ENCODE peak calls at places on chromosomes 11 and 22, in six cellular contexts. N is H1, Z is neuronal stem cell, C is H9, E is IMR-90, S is mesenchymal stem cell. G is an unnamed sample.

GRCh38 chr22:40204331-40205116 is 26.8 kb downstream of the TNRC6B start:
- DNase-seq in N (no peak), Z (no peak), C (no peak), E (peak), S (peak), G (no peak)

GRCh38 chr11:72431846-72432245 is 2.5 kb downstream of the CLPB start:
- DNase-seq in N (no peak), Z (no peak), C (no peak), E (no peak), S (no peak), G (no peak)

GRCh38 chr11:126332221-126332711 is 23.2 kb upstream of the ST3GAL4 start:
- DNase-seq in N (no peak), Z (no peak), C (no peak), E (peak), S (peak), G (no peak)

GRCh38 chr22:35888181-35888870 is 140.3 kb downstream of the RBFOX2 start:
- DNase-seq in N (no peak), Z (no peak), C (no peak), E (no peak), S (no peak), G (no peak)

GRCh38 chr22:25780673-25781072 is 38.7 kb downstream of the MYO18B start:
- DNase-seq in N (no peak), Z (no peak), C (no peak), E (no peak), S (peak), G (no peak)

GRCh38 chr11:108037636-108038035 is 28.9 kb downstream of the CUL5 start:
- DNase-seq in N (no peak), Z (no peak), C (no peak), E (peak), S (peak), G (no peak)

GRCh38 chr11:101870510-101870909 is 44.3 kb upstream of the CEP126 start:
- DNase-seq in N (no peak), Z (no peak), C (no peak), E (peak), S (peak), G (no peak)

GRCh38 chr11:13008625-13009475 is at the start of gene RASSF10:
- DNase-seq in N (peak), Z (peak), C (peak), E (no peak), S (peak), G (peak)

GRCh38 chr22:33542722-33543121 is 377.6 kb downstream of the LARGE1 start:
- DNase-seq in N (no peak), Z (peak), C (no peak), E (no peak), S (no peak), G (no peak)

GRCh38 chr11:78940500-78941225 is 366.0 kb upstream of the NARS2 start:
- DNase-seq in N (peak), Z (peak), C (peak), E (no peak), S (no peak), G (peak)

GRCh38 chr11:48064306-48064705 is 83.9 kb downstream of the PTPRJ start:
- DNase-seq in N (no peak), Z (no peak), C (no peak), E (peak), S (peak), G (no peak)

GRCh38 chr11:57567512-57568329 is at the start of gene UBE2L6:
- DNase-seq in N (peak), Z (peak), C (peak), E (no peak), S (no peak), G (no peak)

GRCh38 chr11:130999992-131000770 is 83.9 kb upstream of the SNX19 start:
- DNase-seq in N (no peak), Z (no peak), C (no peak), E (peak), S (peak), G (peak)

GRCh38 chr11:100785148-100785983 is 98.3 kb downstream of the ARHGAP42 start:
- DNase-seq in N (no peak), Z (no peak), C (peak), E (no peak), S (no peak), G (peak)

GRCh38 chr11:650482-650881 is 13.4 kb downstream of the DRD4 start:
- DNase-seq in N (no peak), Z (no peak), C (no peak), E (peak), S (no peak), G (no peak)

GRCh38 chr11:643849-644738 is 7.0 kb downstream of the DRD4 start:
- DNase-seq in N (no peak), Z (no peak), C (no peak), E (no peak), S (no peak), G (no peak)

GRCh38 chr11:643366-643765 is 6.3 kb downstream of the DRD4 start:
- DNase-seq in N (no peak), Z (no peak), C (no peak), E (no peak), S (no peak), G (no peak)

GRCh38 chr11:645536-645935 is 8.5 kb downstream of the DRD4 start:
- DNase-seq in N (no peak), Z (no peak), C (no peak), E (no peak), S (no peak), G (no peak)

DNA sequence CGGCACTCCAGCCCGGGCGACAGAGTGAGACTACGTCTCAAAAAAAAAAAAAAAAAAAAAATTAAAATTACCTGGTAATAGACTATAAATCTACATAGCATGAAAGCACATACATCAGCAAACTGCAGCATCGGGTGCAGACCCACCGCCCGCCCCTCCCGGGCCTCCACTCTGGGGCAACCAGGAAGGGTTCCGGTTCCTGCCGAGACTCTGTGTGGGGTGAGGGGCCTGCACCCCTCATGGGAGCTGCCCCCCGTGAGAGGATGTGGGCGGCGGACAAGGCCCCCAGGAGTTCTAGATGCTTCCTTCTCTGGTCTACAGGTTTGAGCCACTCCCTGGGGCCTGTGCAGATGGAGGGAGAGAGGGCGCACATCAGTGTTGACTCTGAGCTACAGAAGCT is 9.1 kb downstream of the DRD4 start:
- DNase-seq in N (no peak), Z (no peak), C (no peak), E (no peak), S (no peak), G (no peak)
- H4K8ac ChIP-seq in N (no peak), Z (no peak), C (no peak), E (no peak), S (no peak), G (no peak)

GRCh38 chr11:35567737-35568465 is 42.5 kb upstream of the PAMR1 start:
- DNase-seq in N (no peak), Z (no peak), C (peak), E (peak), S (peak), G (peak)
- H4K8ac ChIP-seq in N (peak), Z (no peak), C (no peak), E (peak), S (no peak), G (no peak)

GRCh38 chr11:17395978-17396377 is 7.5 kb upstream of the KCNJ11 start:
- DNase-seq in N (no peak), Z (no peak), C (no peak), E (no peak), S (no peak), G (no peak)
- H4K8ac ChIP-seq in N (no peak), Z (no peak), C (no peak), E (no peak), S (no peak), G (no peak)

GRCh38 chr11:110356769-110357671 is 60.6 kb upstream of the RDX start:
- DNase-seq in N (no peak), Z (no peak), C (no peak), E (peak), S (peak), G (peak)
- H4K8ac ChIP-seq in N (no peak), Z (no peak), C (no peak), E (no peak), S (no peak), G (no peak)

GRCh38 chr22:45518580-45518991 is 15.9 kb downstream of the FBLN1 start:
- DNase-seq in N (no peak), Z (no peak), C (no peak), E (no peak), S (no peak), G (no peak)
- H4K8ac ChIP-seq in N (peak), Z (no peak), C (no peak), E (no peak), S (no peak), G (no peak)

GRCh38 chr22:42500836-42501179 is 18.8 kb downstream of the RRP7A start:
- DNase-seq in N (no peak), Z (no peak), C (no peak), E (no peak), S (no peak), G (no peak)
- H4K8ac ChIP-seq in N (peak), Z (peak), C (no peak), E (no peak), S (peak), G (no peak)

DNA sequence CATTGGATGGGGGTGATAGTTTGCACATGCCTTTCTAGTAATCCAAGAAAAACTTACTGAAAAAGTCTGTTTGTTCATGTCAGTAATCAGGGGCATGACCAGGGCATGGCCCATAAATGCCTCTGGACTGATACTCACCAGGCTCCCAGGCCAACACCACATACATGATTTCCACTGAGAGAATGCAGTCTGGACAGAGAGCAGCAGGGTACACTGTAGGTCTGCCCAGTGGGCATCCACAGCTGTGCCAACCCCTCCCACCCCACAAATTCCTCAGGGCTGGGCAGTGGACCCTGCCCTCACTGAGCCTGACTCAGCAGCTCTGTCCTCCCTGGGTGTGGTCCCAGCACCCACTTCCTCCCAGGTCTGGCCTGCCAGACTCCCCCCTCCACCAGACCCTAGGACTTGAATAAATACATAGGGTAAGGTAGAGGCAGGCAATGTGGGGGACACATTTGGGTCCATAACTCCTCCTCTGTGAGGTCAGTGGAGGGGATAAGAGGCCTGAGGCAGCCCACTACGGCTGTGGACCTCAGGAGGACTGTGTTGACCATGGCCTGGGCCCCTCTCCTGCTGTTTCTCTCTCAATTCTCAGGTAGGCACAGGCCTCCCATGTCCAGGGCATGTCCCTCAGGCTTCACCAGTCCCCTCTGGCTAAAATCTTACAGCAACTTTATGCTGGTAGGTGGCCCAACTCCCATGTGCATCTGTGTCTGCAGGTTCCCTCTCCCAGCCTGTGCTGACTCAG is 92.2 kb upstream of the TOP3B start:
- DNase-seq in N (no peak), Z (no peak), C (no peak), E (no peak), S (no peak), G (no peak)
- H4K8ac ChIP-seq in N (no peak), Z (no peak), C (no peak), E (no peak), S (no peak), G (no peak)

GRCh38 chr11:67376873-67377808 is 3.7 kb upstream of the CLCF1 start:
- DNase-seq in N (no peak), Z (no peak), C (no peak), E (no peak), S (no peak), G (no peak)

GRCh38 chr11:67378544-67378943 is 5.1 kb upstream of the CLCF1 start:
- DNase-seq in N (no peak), Z (no peak), C (no peak), E (no peak), S (no peak), G (no peak)

GRCh38 chr11:67376421-67376820 is 3.0 kb upstream of the CLCF1 start:
- DNase-seq in N (no peak), Z (no peak), C (no peak), E (no peak), S (no peak), G (no peak)

GRCh38 chr11:67381244-67381972 is 8.0 kb upstream of the CLCF1 start:
- DNase-seq in N (no peak), Z (no peak), C (no peak), E (no peak), S (no peak), G (no peak)

GRCh38 chr11:67379061-67380058 is 6.0 kb upstream of the CLCF1 start:
- DNase-seq in N (no peak), Z (no peak), C (no peak), E (no peak), S (peak), G (no peak)
- H4K8ac ChIP-seq in N (no peak), Z (peak), C (no peak), E (peak), S (peak), G (no peak)

DNA sequence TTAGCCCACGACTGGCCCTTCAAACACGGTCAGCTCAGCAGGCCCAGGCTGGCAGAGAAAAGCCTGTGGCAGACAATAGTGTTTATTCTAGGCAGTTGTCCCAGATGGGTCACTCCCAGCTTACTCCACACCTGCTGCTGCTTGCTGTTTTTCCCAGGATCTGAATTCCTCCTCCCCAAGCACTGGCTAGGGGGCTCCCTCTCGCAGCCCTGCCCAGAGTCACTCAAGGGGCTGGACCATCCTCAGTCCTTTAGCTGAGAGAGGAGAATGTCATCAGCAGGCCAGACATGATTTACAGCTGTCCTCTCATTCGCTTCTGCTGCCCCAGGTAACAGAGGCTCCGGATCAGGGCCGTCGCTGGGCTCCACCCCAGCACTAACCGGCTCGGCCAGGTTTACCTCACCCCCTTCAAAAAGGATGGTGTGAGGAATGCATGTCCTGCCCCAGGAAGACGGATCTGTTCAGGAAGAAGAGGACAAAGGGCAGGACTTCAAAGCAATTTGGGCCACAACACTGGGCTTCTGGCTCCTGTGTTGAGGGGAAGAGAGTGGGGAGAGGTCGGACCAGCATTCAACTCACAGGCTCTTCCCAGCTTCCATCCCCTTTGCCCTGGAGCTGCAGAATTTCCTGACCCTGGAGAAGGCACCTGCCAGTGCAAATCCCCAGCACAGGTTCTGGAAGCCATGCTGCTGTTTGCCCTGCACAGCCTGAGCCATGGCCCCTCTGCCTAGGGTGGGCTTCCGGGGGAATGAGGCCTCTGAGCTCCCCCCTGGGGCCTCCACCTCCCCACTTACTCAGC is 59.7 kb upstream of the BARX2 start:
- DNase-seq in N (peak), Z (no peak), C (peak), E (no peak), S (no peak), G (peak)
- H4K8ac ChIP-seq in N (no peak), Z (no peak), C (no peak), E (no peak), S (no peak), G (no peak)